ENCODE peak calls at places on chromosome 19, in nine cellular contexts. L is MCF 10A; X is stomach; B is fibroblast of lung; E is cardiac muscle cell; U is CD8-positive, alpha-beta T cell; P is AG09309; Z is heart right ventricle; D is omental fat pad. M is an unnamed sample.

GRCh38 chr19:12777217-12778019 is 2.1 kb upstream of the HOOK2 start:
- DNase-seq in L (peak), X (peak), B (peak), E (peak), U (peak), P (no peak), Z (peak), D (no peak), M (peak)

GRCh38 chr19:3504723-3505122 is 1.4 kb upstream of the FZR1 start:
- DNase-seq in L (no peak), X (no peak), B (no peak), E (no peak), U (no peak), P (no peak), Z (no peak), D (no peak), M (no peak)

GRCh38 chr19:27774827-27775226 is 1438.1 kb downstream of the UQCRFS1 start:
- DNase-seq in L (no peak), X (no peak), B (no peak), E (no peak), U (no peak), P (no peak), Z (no peak), D (no peak), M (no peak)

GRCh38 chr19:46426035-46426505 is 2.7 kb downstream of the PNMA8C start:
- DNase-seq in L (peak), X (no peak), B (peak), E (peak), U (no peak), P (no peak), Z (no peak), D (no peak), M (no peak)

GRCh38 chr19:46753420-46754155 is 7.3 kb upstream of the STRN4 start:
- DNase-seq in L (peak), X (peak), B (no peak), E (peak), U (peak), P (no peak), Z (peak), D (no peak), M (peak)

GRCh38 chr19:3733549-3734309 is 25.5 kb downstream of the TJP3 start:
- DNase-seq in L (no peak), X (no peak), B (no peak), E (no peak), U (no peak), P (no peak), Z (no peak), D (no peak), M (no peak)

GRCh38 chr19:35734889-35735288 is 7.4 kb downstream of the IGFLR1 start:
- DNase-seq in L (no peak), X (no peak), B (no peak), E (no peak), U (no peak), P (no peak), Z (no peak), D (no peak), M (no peak)

GRCh38 chr19:44993926-44994537 is 7.2 kb upstream of the RELB start:
- DNase-seq in L (no peak), X (no peak), B (no peak), E (no peak), U (no peak), P (no peak), Z (no peak), D (no peak), M (no peak)

GRCh38 chr19:17390665-17391370 is 3.2 kb downstream of the CCDC194 start:
- DNase-seq in L (peak), X (peak), B (peak), E (peak), U (peak), P (peak), Z (peak), D (peak), M (peak)

GRCh38 chr19:1904385-1905070 is 671 bp upstream of the ADAT3 start:
- DNase-seq in L (no peak), X (peak), B (no peak), E (peak), U (no peak), P (no peak), Z (no peak), D (no peak), M (no peak)

GRCh38 chr19:18514800-18515682 is 6.8 kb downstream of the ELL start:
- DNase-seq in L (peak), X (peak), B (peak), E (peak), U (peak), P (no peak), Z (peak), D (peak), M (no peak)

GRCh38 chr19:46571495-46571894 is 29.6 kb upstream of the CALM3 start:
- DNase-seq in L (peak), X (no peak), B (no peak), E (peak), U (no peak), P (no peak), Z (no peak), D (no peak), M (peak)

GRCh38 chr19:50051964-50052363 is 26.2 kb downstream of the ZNF473 start:
- DNase-seq in L (no peak), X (no peak), B (no peak), E (no peak), U (no peak), P (no peak), Z (no peak), D (no peak), M (no peak)

GRCh38 chr19:45250216-45250831 is 747 bp upstream of the MARK4 start:
- DNase-seq in L (no peak), X (no peak), B (no peak), E (no peak), U (no peak), P (no peak), Z (no peak), D (no peak), M (no peak)

GRCh38 chr19:18408053-18408476 is 10.6 kb upstream of the LRRC25 start:
- DNase-seq in L (no peak), X (peak), B (no peak), E (no peak), U (no peak), P (no peak), Z (peak), D (no peak), M (no peak)

GRCh38 chr19:50753879-50754278 is 16.4 kb upstream of the GPR32 start:
- DNase-seq in L (no peak), X (no peak), B (no peak), E (no peak), U (no peak), P (no peak), Z (no peak), D (no peak), M (no peak)

GRCh38 chr19:17871878-17872250 is at the start of gene SLC5A5:
- DNase-seq in L (no peak), X (no peak), B (no peak), E (no peak), U (peak), P (no peak), Z (no peak), D (no peak), M (peak)

GRCh38 chr19:47760632-47760999 is 15.3 kb downstream of the NOP53 start:
- DNase-seq in L (no peak), X (no peak), B (no peak), E (no peak), U (no peak), P (no peak), Z (no peak), D (no peak), M (no peak)

GRCh38 chr19:45508931-45509691 is 1.8 kb downstream of the VASP start:
- DNase-seq in L (peak), X (peak), B (peak), E (peak), U (no peak), P (no peak), Z (peak), D (peak), M (peak)

GRCh38 chr19:34259367-34259865 is 5.1 kb downstream of the GARRE1 start:
- DNase-seq in L (no peak), X (no peak), B (no peak), E (no peak), U (no peak), P (no peak), Z (no peak), D (no peak), M (no peak)

GRCh38 chr19:5697022-5697889 is 7.2 kb downstream of the RPL36 start:
- DNase-seq in L (no peak), X (no peak), B (no peak), E (no peak), U (no peak), P (no peak), Z (no peak), D (no peak), M (peak)

GRCh38 chr19:23565256-23565655 is 121.8 kb downstream of the ZNF675 start:
- DNase-seq in L (no peak), X (no peak), B (no peak), E (no peak), U (no peak), P (no peak), Z (no peak), D (no peak), M (no peak)

GRCh38 chr19:55228403-55229031 is at the start of gene TMEM86B:
- DNase-seq in L (no peak), X (peak), B (no peak), E (no peak), U (no peak), P (no peak), Z (no peak), D (no peak), M (no peak)

GRCh38 chr19:21487969-21488368 is 17.4 kb upstream of the ZNF429 start:
- DNase-seq in L (no peak), X (no peak), B (no peak), E (no peak), U (no peak), P (no peak), Z (no peak), D (no peak), M (no peak)

GRCh38 chr19:18293642-18294466 is 12.4 kb upstream of the JUND start:
- DNase-seq in L (no peak), X (no peak), B (no peak), E (no peak), U (no peak), P (no peak), Z (no peak), D (no peak), M (no peak)

GRCh38 chr19:52936151-52936957 is 13.1 kb upstream of the ZNF888 start:
- DNase-seq in L (no peak), X (peak), B (no peak), E (no peak), U (no peak), P (no peak), Z (no peak), D (no peak), M (no peak)

GRCh38 chr19:9139609-9140158 is 513 bp upstream of the ZNF317 start:
- DNase-seq in L (no peak), X (no peak), B (peak), E (no peak), U (no peak), P (no peak), Z (no peak), D (no peak), M (no peak)

GRCh38 chr19:45357445-45357783 is 13.0 kb downstream of the ERCC2 start:
- DNase-seq in L (no peak), X (no peak), B (no peak), E (no peak), U (no peak), P (no peak), Z (no peak), D (no peak), M (no peak)

GRCh38 chr19:46624958-46625661 is at the start of gene PTGIR:
- DNase-seq in L (peak), X (no peak), B (peak), E (no peak), U (no peak), P (no peak), Z (peak), D (no peak), M (no peak)

GRCh38 chr19:17680235-17680722 is 7.9 kb downstream of the UNC13A start:
- DNase-seq in L (no peak), X (peak), B (peak), E (peak), U (peak), P (peak), Z (peak), D (peak), M (peak)

GRCh38 chr19:2294377-2295335 is 12.7 kb upstream of the PEAK3 start:
- DNase-seq in L (no peak), X (no peak), B (peak), E (no peak), U (no peak), P (peak), Z (no peak), D (no peak), M (peak)

GRCh38 chr19:38265213-38265861 is 964 bp downstream of the SPINT2 start:
- DNase-seq in L (peak), X (peak), B (no peak), E (peak), U (no peak), P (no peak), Z (no peak), D (no peak), M (no peak)

GRCh38 chr19:35516310-35516709 is 2.9 kb upstream of the DMKN start:
- DNase-seq in L (no peak), X (no peak), B (no peak), E (no peak), U (no peak), P (no peak), Z (no peak), D (no peak), M (no peak)

GRCh38 chr19:45097776-45098520 is 5.0 kb downstream of the PPP1R37 start:
- DNase-seq in L (peak), X (peak), B (peak), E (no peak), U (no peak), P (peak), Z (no peak), D (no peak), M (no peak)

GRCh38 chr19:48899781-48900476 is at the start of gene NUCB1:
- DNase-seq in L (peak), X (peak), B (peak), E (peak), U (peak), P (peak), Z (peak), D (peak), M (peak)
- TF ChIP-seq CTCF in L (no peak), X (no peak), B (peak), E (peak), U (no peak), P (peak), Z (peak), D (no peak), M (no peak)

GRCh38 chr19:39413903-39414608 is 1.6 kb downstream of the PLEKHG2 start:
- DNase-seq in L (no peak), X (no peak), B (peak), E (peak), U (no peak), P (no peak), Z (peak), D (no peak), M (peak)
- TF ChIP-seq CTCF in L (no peak), X (no peak), B (peak), E (peak), U (no peak), P (peak), Z (no peak), D (no peak), M (no peak)

GRCh38 chr19:58400916-58401824 is 5.7 kb downstream of the RNF225 start:
- DNase-seq in L (peak), X (peak), B (peak), E (peak), U (peak), P (peak), Z (peak), D (peak), M (peak)

GRCh38 chr19:58398545-58398944 is 3.1 kb downstream of the RNF225 start:
- DNase-seq in L (no peak), X (no peak), B (no peak), E (no peak), U (no peak), P (no peak), Z (no peak), D (no peak), M (no peak)

GRCh38 chr19:58400638-58400915 is 5.1 kb downstream of the RNF225 start:
- DNase-seq in L (no peak), X (no peak), B (no peak), E (no peak), U (no peak), P (no peak), Z (no peak), D (no peak), M (no peak)

GRCh38 chr19:58401825-58402433 is 6.5 kb downstream of the RNF225 start:
- DNase-seq in L (no peak), X (no peak), B (no peak), E (no peak), U (no peak), P (no peak), Z (no peak), D (no peak), M (no peak)

DNA sequence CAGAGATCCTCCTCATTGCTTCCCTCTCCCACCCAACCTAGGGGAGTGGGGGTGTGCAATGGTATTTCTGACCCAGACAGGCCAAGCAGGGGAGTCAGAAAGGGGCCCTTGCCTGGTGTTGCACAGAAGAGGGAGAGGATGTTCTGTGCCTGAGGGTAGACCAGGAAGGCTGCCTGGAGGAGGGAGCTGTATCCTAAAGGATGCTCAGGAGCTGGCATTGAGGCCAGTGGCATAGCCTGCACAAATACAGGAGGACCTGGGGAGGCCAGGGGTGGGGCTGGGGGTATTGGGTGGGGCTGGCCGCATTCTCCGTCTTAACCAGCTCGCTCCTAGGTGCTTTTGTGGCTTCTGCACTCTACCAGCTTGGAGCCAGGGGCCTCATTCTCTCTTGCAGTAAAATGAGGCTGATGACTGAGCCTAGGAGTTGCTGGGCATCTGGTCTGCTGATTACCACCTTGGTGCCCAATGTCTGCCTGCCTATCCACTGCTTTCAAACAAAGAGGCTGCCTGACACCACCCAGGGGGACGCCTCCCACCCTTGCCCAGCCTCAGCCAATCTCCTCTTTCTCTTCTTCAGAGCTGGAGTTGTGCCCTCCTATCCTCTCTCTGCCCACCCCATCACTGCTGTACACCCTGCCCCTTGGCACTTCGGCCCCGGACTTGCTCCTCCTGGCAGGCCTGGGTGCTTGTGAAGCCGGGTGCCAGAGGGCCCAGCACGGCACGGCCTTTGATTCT is 4.6 kb downstream of the RNF225 start:
- DNase-seq in L (no peak), X (no peak), B (no peak), E (no peak), U (no peak), P (no peak), Z (no peak), D (no peak), M (no peak)
- TF ChIP-seq CTCF in L (no peak), X (no peak), B (no peak), E (no peak), U (no peak), P (no peak), Z (no peak), D (no peak), M (no peak)

DNA sequence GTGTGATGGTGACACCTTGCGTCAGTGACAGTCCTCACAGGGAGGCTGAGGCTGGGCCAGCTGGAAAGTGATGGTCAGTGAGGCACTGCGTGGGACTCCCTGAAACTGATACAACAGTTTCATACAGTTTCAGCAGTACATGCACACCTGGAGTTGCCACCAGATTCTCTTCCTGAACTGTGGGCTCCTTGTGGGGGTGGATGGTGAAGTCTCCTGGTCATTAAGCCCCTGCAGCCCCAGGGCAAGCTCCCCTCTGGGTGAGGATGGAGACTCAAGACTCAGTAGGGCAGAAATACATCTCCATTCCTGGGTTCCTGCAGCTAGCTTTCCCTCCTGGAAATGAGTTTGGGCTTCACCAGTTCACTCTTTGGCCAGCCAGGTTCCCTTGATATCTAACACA is 392.7 kb downstream of the UQCRFS1 start:
- DNase-seq in L (no peak), X (no peak), B (no peak), E (no peak), U (no peak), P (no peak), Z (no peak), D (no peak), M (no peak)
- TF ChIP-seq CTCF in L (no peak), X (no peak), B (no peak), E (no peak), U (no peak), P (no peak), Z (no peak), D (no peak), M (no peak)

DNA sequence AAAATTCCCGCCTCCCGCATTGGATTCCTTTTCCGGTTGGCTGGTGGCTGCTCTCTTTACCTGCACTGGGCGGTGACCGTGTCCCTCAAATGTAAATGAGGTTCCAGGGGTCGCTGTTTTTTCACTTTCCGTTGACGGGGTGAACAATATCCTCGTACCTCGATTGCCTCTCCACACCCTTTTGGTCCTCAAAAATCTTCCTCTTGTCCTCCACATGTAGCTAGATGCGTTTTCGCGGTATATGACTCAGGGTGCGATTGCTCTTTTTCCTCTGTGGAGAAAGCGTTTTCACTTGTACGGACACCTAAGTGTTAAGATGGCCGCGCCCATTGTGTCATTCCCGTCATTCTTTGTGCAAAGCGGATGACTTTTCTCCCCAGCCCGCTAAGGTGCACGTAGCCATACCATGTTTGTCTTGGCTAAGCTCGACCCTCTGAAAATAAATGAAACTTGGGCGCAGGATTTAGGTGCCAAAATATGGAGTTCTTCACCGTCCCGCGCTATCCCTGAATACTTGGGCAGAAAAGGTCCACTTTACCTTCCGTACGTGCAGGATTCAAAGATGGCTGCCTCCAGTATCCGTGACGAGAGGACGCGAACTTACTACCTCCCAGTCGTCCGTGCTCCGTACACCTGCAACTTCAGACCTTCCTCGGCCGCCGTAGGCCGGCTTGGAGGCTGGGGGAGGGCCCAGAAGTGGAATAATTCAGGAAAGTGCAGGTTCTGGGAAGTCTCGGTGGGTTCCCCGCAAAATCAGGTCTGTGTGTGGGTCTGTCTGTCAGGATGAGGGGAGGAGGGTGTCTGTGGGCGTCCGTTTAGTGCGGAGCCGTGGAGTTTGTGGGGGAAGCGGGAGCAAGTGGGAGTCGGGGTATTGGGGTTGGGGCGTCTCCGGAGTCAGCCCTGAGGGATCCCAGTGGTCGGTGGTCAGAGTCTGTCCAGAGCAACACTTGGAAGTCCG is at the start of gene ZNF613:
- DNase-seq in L (peak), X (peak), B (peak), E (peak), U (peak), P (peak), Z (peak), D (peak), M (peak)
- TF ChIP-seq CTCF in L (no peak), X (no peak), B (no peak), E (peak), U (no peak), P (peak), Z (peak), D (no peak), M (no peak)

DNA sequence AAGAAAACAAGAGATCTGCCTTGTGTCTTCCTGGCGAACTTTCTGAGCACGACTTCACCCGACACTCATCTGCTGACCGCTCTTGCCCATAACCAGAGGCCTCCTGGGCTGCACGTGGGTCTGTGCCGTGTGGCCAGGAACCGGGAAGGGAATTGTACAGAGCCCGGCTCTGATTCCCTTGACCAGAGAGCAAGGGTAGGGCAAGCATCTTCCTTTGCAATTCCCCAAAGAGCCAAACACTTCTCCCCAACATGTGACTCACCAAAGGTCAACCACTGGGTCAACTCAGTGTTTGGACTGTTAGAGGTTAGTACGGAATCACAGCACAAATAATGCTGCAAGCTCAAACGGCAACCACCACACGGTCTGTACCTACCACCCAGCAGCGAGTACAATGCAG is 48.9 kb downstream of the KLF2 start:
- DNase-seq in L (no peak), X (no peak), B (peak), E (no peak), U (no peak), P (no peak), Z (no peak), D (no peak), M (no peak)
- TF ChIP-seq CTCF in L (no peak), X (no peak), B (no peak), E (no peak), U (no peak), P (no peak), Z (no peak), D (no peak), M (no peak)